ENCODE peak calls at places on chromosomes 4 and X, in ten cellular contexts. S is naive thymus-derived CD4-positive, alpha-beta T cell; V is RWPE1; M is lung; O is Peyer's patch; G is body of pancreas; I is tibial artery; Q is neural progenitor cell; C is HCT116; L is coronary artery. Y is an unnamed sample.

GRCh38 chr4:37936889-37937498 is 23.2 kb upstream of the PTTG2 start:
- DNase-seq in S (no peak), V (no peak), M (no peak), O (no peak), G (no peak), I (peak), Q (no peak), C (no peak), L (peak), Y (no peak)

GRCh38 chr4:186738421-186738820 is 14.8 kb upstream of the FAT1 start:
- DNase-seq in S (no peak), V (no peak), M (no peak), O (no peak), G (no peak), I (no peak), Q (no peak), C (no peak), L (no peak), Y (no peak)

GRCh38 chr4:37780444-37781133 is 45.9 kb upstream of the PGM2 start:
- DNase-seq in S (peak), V (no peak), M (no peak), O (no peak), G (no peak), I (peak), Q (peak), C (no peak), L (no peak), Y (no peak)

GRCh38 chr4:47068986-47069385 is 37.6 kb downstream of the GABRB1 start:
- DNase-seq in S (no peak), V (no peak), M (no peak), O (no peak), G (no peak), I (no peak), Q (no peak), C (no peak), L (no peak), Y (no peak)

GRCh38 chr4:105304085-105304484 is 157.4 kb downstream of the TET2 start:
- DNase-seq in S (no peak), V (no peak), M (no peak), O (no peak), G (no peak), I (no peak), Q (no peak), C (no peak), L (no peak), Y (no peak)

GRCh38 chr4:37973481-37973880 is 13.3 kb downstream of the PTTG2 start:
- DNase-seq in S (no peak), V (no peak), M (no peak), O (no peak), G (no peak), I (no peak), Q (no peak), C (no peak), L (no peak), Y (no peak)

GRCh38 chrX:50081282-50081955 is 119.4 kb downstream of the AKAP4 start:
- DNase-seq in S (no peak), V (no peak), M (peak), O (peak), G (peak), I (peak), Q (peak), C (no peak), L (no peak), Y (peak)

GRCh38 chrX:48749182-48749581 is 12.4 kb upstream of the GLOD5 start:
- DNase-seq in S (no peak), V (no peak), M (no peak), O (no peak), G (no peak), I (no peak), Q (no peak), C (no peak), L (no peak), Y (no peak)

GRCh38 chr4:6410078-6410477 is 62.3 kb downstream of the PPP2R2C start:
- DNase-seq in S (no peak), V (no peak), M (no peak), O (peak), G (no peak), I (no peak), Q (no peak), C (no peak), L (no peak), Y (no peak)

GRCh38 chr4:120922390-120923200 is at the start of gene PRDM5:
- DNase-seq in S (peak), V (peak), M (peak), O (peak), G (peak), I (peak), Q (peak), C (no peak), L (peak), Y (peak)

GRCh38 chr4:25878676-25879075 is 15.9 kb upstream of the SEL1L3 start:
- DNase-seq in S (no peak), V (no peak), M (no peak), O (no peak), G (no peak), I (no peak), Q (no peak), C (no peak), L (no peak), Y (no peak)

GRCh38 chr4:168265327-168265726 is 53.2 kb downstream of the DDX60 start:
- DNase-seq in S (no peak), V (no peak), M (no peak), O (no peak), G (no peak), I (no peak), Q (no peak), C (no peak), L (no peak), Y (no peak)

GRCh38 chrX:85994228-85994627 is 53.1 kb downstream of the CHM start:
- DNase-seq in S (no peak), V (no peak), M (no peak), O (no peak), G (no peak), I (no peak), Q (no peak), C (no peak), L (no peak), Y (no peak)

GRCh38 chr4:71380721-71381120 is 41.9 kb downstream of the SLC4A4 start:
- DNase-seq in S (no peak), V (no peak), M (no peak), O (no peak), G (no peak), I (no peak), Q (no peak), C (no peak), L (no peak), Y (no peak)

GRCh38 chr4:71383984-71384383 is 45.2 kb downstream of the SLC4A4 start:
- DNase-seq in S (no peak), V (no peak), M (no peak), O (no peak), G (no peak), I (no peak), Q (no peak), C (no peak), L (no peak), Y (no peak)

GRCh38 chr4:71379126-71379525 is 40.3 kb downstream of the SLC4A4 start:
- DNase-seq in S (no peak), V (no peak), M (no peak), O (no peak), G (no peak), I (no peak), Q (no peak), C (no peak), L (no peak), Y (no peak)

GRCh38 chr4:71382125-71382524 is 43.3 kb downstream of the SLC4A4 start:
- DNase-seq in S (no peak), V (no peak), M (no peak), O (no peak), G (no peak), I (no peak), Q (no peak), C (no peak), L (no peak), Y (no peak)

GRCh38 chr4:71382569-71383560 is 44.0 kb downstream of the SLC4A4 start:
- DNase-seq in S (no peak), V (no peak), M (no peak), O (no peak), G (no peak), I (no peak), Q (no peak), C (no peak), L (no peak), Y (no peak)
- H3K27ac ChIP-seq in S (no peak), V (no peak), M (no peak), O (no peak), G (no peak), I (no peak), Q (no peak), C (no peak), L (no peak), Y (no peak)

GRCh38 chrX:22575161-22575845 is 302.6 kb downstream of the CBLL2 start:
- DNase-seq in S (no peak), V (no peak), M (no peak), O (no peak), G (no peak), I (no peak), Q (no peak), C (no peak), L (no peak), Y (no peak)
- H3K27ac ChIP-seq in S (no peak), V (no peak), M (no peak), O (no peak), G (no peak), I (no peak), Q (no peak), C (no peak), L (no peak), Y (no peak)

DNA sequence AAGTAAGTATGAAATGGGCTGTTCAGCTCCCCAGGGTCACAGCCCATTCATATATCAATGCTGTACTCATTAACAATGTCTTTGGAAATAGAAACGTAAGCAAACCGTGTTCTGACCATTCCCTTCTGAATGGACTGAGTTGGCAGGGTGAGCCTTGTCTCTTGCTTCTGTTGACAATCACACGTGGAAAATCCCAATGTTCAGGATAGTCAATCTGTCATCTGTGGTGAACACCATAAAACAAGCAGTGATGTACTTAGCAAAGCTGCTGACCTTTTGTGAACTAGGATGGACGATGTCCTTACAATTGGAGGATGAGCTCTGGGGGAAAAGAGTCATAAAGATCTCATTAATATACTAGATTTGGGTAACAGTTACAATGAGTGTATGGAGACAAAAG is 109.6 kb upstream of the PAQR3 start:
- DNase-seq in S (no peak), V (no peak), M (no peak), O (no peak), G (no peak), I (no peak), Q (no peak), C (no peak), L (no peak), Y (no peak)
- H3K27ac ChIP-seq in S (no peak), V (no peak), M (no peak), O (no peak), G (no peak), I (no peak), Q (no peak), C (no peak), L (no peak), Y (no peak)

DNA sequence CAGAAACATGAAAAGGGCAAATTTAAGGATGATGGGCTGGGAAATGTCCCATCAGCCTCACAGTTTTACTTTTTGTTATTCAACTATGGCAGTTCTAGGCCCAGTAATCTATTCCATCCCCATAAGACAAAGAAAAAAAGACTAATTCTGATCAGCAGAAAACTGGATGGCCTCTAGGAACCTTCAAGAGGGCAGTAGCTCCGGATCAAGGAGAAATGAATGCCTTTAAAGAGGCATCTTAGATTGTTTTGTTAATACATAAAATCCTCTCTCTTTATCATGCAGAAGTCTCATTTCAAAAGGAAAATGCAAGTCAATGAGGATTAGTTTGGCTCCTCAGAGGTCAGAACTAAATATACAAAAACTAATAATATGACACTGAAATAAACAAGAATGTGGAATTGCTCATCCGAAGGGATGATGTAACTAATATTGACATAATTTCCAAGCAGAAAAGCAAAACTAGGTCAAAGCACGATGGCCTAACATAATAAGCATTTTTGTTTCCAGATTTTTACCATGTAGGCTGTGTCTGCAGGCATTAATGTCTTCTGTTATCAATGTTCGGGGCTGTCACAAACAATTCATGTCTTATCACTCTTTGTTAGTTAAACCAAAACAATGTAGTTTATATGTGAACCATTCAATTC is 8.8 kb downstream of the MID1 start:
- DNase-seq in S (no peak), V (no peak), M (no peak), O (no peak), G (no peak), I (no peak), Q (no peak), C (no peak), L (no peak), Y (no peak)
- H3K27ac ChIP-seq in S (no peak), V (no peak), M (no peak), O (no peak), G (no peak), I (no peak), Q (no peak), C (no peak), L (no peak), Y (peak)

DNA sequence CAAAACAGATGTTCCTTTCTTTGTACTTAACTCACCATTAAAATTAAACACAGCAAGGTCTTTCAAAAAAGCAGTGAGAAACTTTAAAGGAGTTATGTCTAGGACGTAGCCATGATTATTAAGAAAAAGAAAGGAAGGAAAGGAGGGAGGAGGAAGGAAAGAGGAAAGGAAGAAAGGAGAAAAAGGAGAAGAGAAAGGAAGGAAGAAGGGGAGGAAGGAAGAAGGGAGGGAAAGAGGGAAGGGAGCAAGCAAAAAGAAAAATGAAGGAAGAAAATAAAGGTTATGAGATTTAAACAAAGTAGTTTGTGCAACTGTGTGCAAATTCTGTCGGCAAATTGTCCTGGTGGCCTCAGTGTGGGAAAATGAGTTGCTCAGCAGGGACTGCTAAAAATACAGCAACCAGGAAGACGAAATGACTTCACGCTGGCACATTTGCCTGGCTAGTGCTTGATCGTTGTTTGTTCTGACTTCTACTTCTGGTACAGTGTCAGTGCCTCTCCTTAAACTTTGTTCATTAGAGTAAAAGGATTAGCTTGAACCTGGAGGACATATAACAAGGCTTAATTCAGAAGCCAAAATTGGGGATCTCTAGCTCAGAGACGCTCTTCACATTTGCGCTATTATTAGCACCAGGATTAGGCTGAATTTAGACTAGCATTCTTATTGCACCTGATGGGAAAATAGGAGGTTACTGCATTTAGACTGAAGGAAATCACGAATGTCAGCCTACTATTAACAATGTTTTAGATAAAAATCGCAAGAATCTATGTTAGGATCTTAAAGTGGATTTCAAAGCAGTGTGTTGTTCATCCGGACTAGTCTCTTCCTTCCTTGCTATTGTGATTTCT is 81.2 kb downstream of the DCK start:
- DNase-seq in S (no peak), V (no peak), M (no peak), O (no peak), G (peak), I (peak), Q (no peak), C (no peak), L (no peak), Y (no peak)
- H3K27ac ChIP-seq in S (no peak), V (no peak), M (no peak), O (peak), G (no peak), I (peak), Q (no peak), C (no peak), L (peak), Y (peak)